ENCODE peak calls at places on chromosomes 4 and X, in five cellular contexts. One of them, this sample, is unnamed.

GRCh38 chr4:6205973-6206372 is 5.6 kb upstream of the JAKMIP1 start:
- DNase-seq in nucleus accumbens: no peak
- DNase-seq in NAMALWA: no peak
- DNase-seq in Peyer's patch: no peak
- DNase-seq in fibroblast of pulmonary artery: no peak
- DNase-seq in this sample: no peak

GRCh38 chr4:37603711-37604110 is 82.5 kb downstream of the RELL1 start:
- DNase-seq in nucleus accumbens: no peak
- DNase-seq in NAMALWA: no peak
- DNase-seq in Peyer's patch: no peak
- DNase-seq in fibroblast of pulmonary artery: no peak
- DNase-seq in this sample: no peak

GRCh38 chrX:107721318-107721717 is 54.3 kb downstream of the TSC22D3 start:
- DNase-seq in nucleus accumbens: no peak
- DNase-seq in NAMALWA: no peak
- DNase-seq in Peyer's patch: no peak
- DNase-seq in fibroblast of pulmonary artery: no peak
- DNase-seq in this sample: peak; percentile 64

GRCh38 chrX:57587062-57587461 is 4.7 kb upstream of the ZXDB start:
- DNase-seq in nucleus accumbens: no peak
- DNase-seq in NAMALWA: no peak
- DNase-seq in Peyer's patch: no peak
- DNase-seq in fibroblast of pulmonary artery: no peak
- DNase-seq in this sample: no peak

GRCh38 chr4:169221662-169222061 is 49.1 kb downstream of the SH3RF1 start:
- DNase-seq in nucleus accumbens: no peak
- DNase-seq in NAMALWA: no peak
- DNase-seq in Peyer's patch: no peak
- DNase-seq in fibroblast of pulmonary artery: no peak
- DNase-seq in this sample: no peak

GRCh38 chrX:148049441-148049840 is 68.3 kb downstream of the FMR1NB start:
- DNase-seq in nucleus accumbens: no peak
- DNase-seq in NAMALWA: peak; percentile 66
- DNase-seq in Peyer's patch: no peak
- DNase-seq in fibroblast of pulmonary artery: peak; percentile 50
- DNase-seq in this sample: peak; percentile 51

GRCh38 chr4:76373919-76374552 is 46.9 kb downstream of the CCDC158 start:
- DNase-seq in nucleus accumbens: no peak
- DNase-seq in NAMALWA: no peak
- DNase-seq in Peyer's patch: no peak
- DNase-seq in fibroblast of pulmonary artery: peak; percentile 71
- DNase-seq in this sample: peak; percentile 15

GRCh38 chr4:188665466-188665865 is 526.2 kb downstream of the TRIML1 start:
- DNase-seq in nucleus accumbens: no peak
- DNase-seq in NAMALWA: no peak
- DNase-seq in Peyer's patch: no peak
- DNase-seq in fibroblast of pulmonary artery: no peak
- DNase-seq in this sample: no peak